ENCODE peak calls at places on chromosomes 5 and 9, in seven cellular contexts. Q is AG04450, O is mammary epithelial cell, Y is mucosa of descending colon, G is K562, H is tibial nerve, L is spleen. T is an unnamed sample. For H3K9me3, the result is how much of the 10 kb centered on the place peaks cover.

GRCh38 chr5:8907168-8907868 is 638.6 kb downstream of the SEMA5A start:
- DNase-seq in O (peak), H (no peak), G (no peak), Y (no peak), L (no peak), Q (peak), T (no peak)

GRCh38 chr9:27310582-27310981 is 13.6 kb upstream of the EQTN start:
- DNase-seq in L (no peak), G (no peak), O (no peak), Q (no peak), H (no peak), Y (no peak), T (no peak)

GRCh38 chr9:76654575-76654974 is 109.7 kb upstream of the PCA3 start:
- DNase-seq in Q (peak), G (no peak), O (peak), L (no peak), Y (no peak), H (no peak), T (no peak)

GRCh38 chr9:116475201-116475600 is 211.9 kb upstream of the TRIM32 start:
- DNase-seq in L (no peak), H (no peak), G (peak), Q (no peak), O (peak), Y (no peak), T (no peak)

GRCh38 chr5:177519463-177520235 is 2.9 kb upstream of the DDX41 start:
- DNase-seq in G (no peak), L (peak), Q (no peak), Y (no peak), H (no peak), O (no peak), T (no peak)

GRCh38 chr5:24606974-24607373 is 37.8 kb downstream of the CDH10 start:
- DNase-seq in L (no peak), O (no peak), H (no peak), Q (no peak), Y (no peak), G (no peak), T (no peak)

GRCh38 chr5:91301459-91301858 is 81.7 kb downstream of the ARRDC3 start:
- DNase-seq in O (no peak), H (no peak), Y (no peak), Q (no peak), L (no peak), G (no peak), T (no peak)

GRCh38 chr9:78314953-78315870 is 18.3 kb downstream of the PSAT1 start:
- DNase-seq in O (no peak), Y (no peak), Q (no peak), L (no peak), H (no peak), G (no peak), T (no peak)

GRCh38 chr9:129595323-129595741 is 25.6 kb downstream of the C9orf50 start:
- DNase-seq in L (no peak), Q (no peak), O (no peak), G (no peak), Y (no peak), H (no peak), T (no peak)

GRCh38 chr5:10854526-10855277 is 93.7 kb upstream of the DAP start:
- DNase-seq in L (no peak), H (peak), O (peak), Q (no peak), Y (no peak), G (no peak), T (no peak)

GRCh38 chr9:137318976-137319375 is 16.9 kb upstream of the NRARP start:
- DNase-seq in Y (peak), H (no peak), G (peak), O (no peak), L (peak), Q (no peak), T (peak)

GRCh38 chr5:72555871-72556270 is 48.7 kb upstream of the ZNF366 start:
- DNase-seq in Y (no peak), Q (no peak), L (no peak), H (no peak), G (no peak), O (no peak), T (no peak)

GRCh38 chr9:21096901-21097255 is 19.1 kb upstream of the IFNB1 start:
- DNase-seq in L (no peak), Y (no peak), H (no peak), O (no peak), G (no peak), Q (no peak), T (no peak)

GRCh38 chr9:37422289-37423104 is at the start of gene GRHPR:
- DNase-seq in G (peak), Y (peak), H (peak), L (peak), O (peak), Q (no peak), T (peak)

GRCh38 chr5:91318727-91319126 is 64.4 kb downstream of the ARRDC3 start:
- DNase-seq in G (no peak), L (no peak), O (no peak), Y (no peak), H (no peak), Q (no peak), T (no peak)

GRCh38 chr5:154138701-154139100 is 51.8 kb upstream of the GALNT10 start:
- DNase-seq in G (no peak), O (no peak), Y (no peak), H (no peak), L (no peak), Q (no peak), T (peak)

DNA sequence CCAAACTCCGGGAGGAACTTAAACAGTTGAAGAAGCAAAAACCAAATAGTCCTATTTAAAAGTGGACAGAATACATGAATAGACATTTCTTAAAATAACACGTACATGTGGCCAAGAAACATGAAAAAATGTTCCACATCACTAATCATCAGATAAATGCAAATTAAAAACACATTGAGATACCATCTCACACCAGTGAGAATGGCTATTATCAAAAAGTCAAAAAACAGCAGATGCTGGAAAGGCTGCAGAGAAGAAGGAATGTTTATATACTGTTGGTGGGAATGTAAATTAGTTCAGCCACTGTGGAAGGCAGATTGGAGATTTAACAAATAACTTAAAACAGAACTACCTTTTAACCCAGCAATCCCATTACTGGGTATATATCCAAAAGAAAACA is 283.0 kb upstream of the IZUMO3 start:
- DNase-seq in O (no peak), Q (no peak), G (no peak), H (no peak), L (no peak), Y (no peak), T (no peak)
- TF ChIP-seq CTCF in O (no peak), Q (no peak), G (no peak), H (no peak), L (no peak), Y (no peak), T (no peak)

GRCh38 chr9:96771124-96771523 is 6.8 kb downstream of the ZNF510 start:
- DNase-seq in O (no peak), Q (no peak), G (no peak), H (no peak), L (no peak), Y (no peak), T (no peak)

GRCh38 chr9:96766199-96766598 is 11.7 kb downstream of the ZNF510 start:
- DNase-seq in O (no peak), H (no peak), L (no peak), Y (no peak), G (no peak), Q (no peak), T (no peak)

GRCh38 chr9:96769989-96770388 is 7.9 kb downstream of the ZNF510 start:
- DNase-seq in G (no peak), L (no peak), H (no peak), O (no peak), Q (no peak), Y (no peak), T (no peak)
- H3K9me3 ChIP-seq in G (under half), L (half or more), H (under half), O (under half), Q (under half), Y (half or more), T (half or more)

GRCh38 chr9:18825775-18826174 is 207.2 kb downstream of the SAXO1 start:
- DNase-seq in G (no peak), O (no peak), H (no peak), L (no peak), Q (no peak), Y (no peak), T (no peak)

GRCh38 chr9:18829066-18829465 is 203.9 kb downstream of the SAXO1 start:
- DNase-seq in H (no peak), G (no peak), Q (no peak), L (no peak), O (no peak), Y (no peak), T (no peak)

GRCh38 chr9:18822850-18823249 is 210.2 kb downstream of the SAXO1 start:
- DNase-seq in Q (no peak), G (no peak), Y (no peak), O (no peak), L (no peak), H (no peak), T (no peak)

GRCh38 chr9:18824095-18824666 is 208.8 kb downstream of the SAXO1 start:
- DNase-seq in L (no peak), Y (no peak), O (peak), Q (no peak), G (no peak), H (no peak), T (no peak)

DNA sequence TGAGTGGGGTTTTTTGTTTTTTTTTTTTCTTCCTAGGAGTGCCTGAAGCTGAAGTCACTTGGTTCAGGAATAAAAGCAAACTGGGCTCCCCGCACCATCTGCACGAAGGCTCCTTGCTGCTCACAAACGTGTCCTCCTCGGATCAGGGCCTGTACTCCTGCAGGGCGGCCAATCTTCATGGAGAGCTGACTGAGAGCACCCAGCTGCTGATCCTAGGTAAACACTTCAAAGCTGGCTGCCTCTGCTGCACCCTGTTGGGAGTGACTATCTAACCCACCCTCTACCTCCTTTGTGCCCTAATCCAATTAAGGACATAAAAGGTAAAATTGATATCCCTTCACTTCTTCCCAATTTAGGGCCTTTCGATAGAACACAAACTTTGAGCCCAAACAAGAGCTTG is 206.8 kb downstream of the SAXO1 start:
- DNase-seq in O (no peak), G (no peak), L (no peak), Y (no peak), Q (no peak), H (no peak), T (no peak)
- TF ChIP-seq CTCF in O (no peak), G (no peak), L (no peak), Y (no peak), Q (no peak), H (no peak), T (no peak)

DNA sequence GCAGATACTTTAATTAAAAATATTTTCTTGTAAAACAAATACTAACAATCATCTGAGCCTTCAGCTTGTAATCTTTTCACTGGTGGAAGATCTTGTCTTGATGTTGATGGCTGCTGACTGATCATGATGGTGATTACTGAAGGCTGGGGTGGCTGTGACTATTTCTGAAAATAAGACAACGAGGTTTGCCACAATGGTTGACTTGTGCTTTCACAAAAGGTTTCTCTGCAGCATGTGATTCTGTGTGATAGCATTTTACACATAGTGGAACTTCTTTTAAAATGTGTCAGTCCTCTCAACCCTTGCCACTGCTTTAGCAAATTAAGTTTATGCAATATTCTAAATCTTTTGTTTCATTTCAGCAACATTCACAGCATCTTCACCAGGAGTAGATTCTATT is 461.0 kb downstream of the CCDC171 start:
- DNase-seq in Q (no peak), L (no peak), H (no peak), O (no peak), G (no peak), Y (no peak), T (no peak)
- H3K9me3 ChIP-seq in Q (under half), L (under half), H (under half), O (under half), G (under half), Y (under half), T (under half)

DNA sequence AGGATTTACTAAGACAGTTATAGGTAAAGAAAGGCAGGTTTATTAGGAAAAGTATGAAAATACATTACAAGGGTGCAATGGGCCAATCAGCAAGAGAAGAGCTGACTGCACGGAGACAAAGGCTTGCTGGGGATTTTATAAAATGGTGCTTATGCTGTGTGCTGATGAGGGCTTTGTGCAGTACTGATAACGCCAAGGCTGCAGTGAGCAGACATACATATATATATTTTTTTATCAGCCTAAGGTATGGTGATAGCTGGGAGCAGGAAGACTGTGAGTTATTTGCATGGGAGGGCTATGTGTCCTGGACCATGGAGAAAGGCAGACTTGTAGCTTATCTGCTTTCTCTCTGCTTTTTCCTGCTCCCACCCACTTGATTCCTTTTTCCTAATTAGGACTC is 208.1 kb upstream of the ACTBL2 start:
- DNase-seq in Y (no peak), L (no peak), Q (no peak), H (no peak), G (no peak), O (no peak), T (no peak)
- TF ChIP-seq CTCF in Y (no peak), L (no peak), Q (no peak), H (no peak), G (no peak), O (no peak), T (no peak)

DNA sequence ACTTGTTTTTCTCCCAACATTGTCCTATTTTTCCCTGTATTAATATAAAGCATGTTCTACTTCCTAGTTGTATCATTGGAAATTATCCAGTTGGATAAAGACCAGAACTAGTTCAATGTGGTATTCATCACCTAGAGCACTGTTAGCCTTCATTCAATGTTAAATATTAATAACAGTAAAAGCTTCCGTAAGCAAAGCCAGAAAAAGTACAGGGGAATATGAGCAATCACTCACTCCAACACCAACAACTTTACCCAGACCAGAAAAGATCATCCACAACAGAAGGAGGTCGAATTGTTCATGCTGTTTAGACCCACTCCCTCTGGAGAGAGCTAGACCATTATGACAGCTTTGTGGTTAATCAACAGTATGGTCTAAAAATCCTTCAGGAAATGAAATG is 728.4 kb downstream of the MAT2B start:
- DNase-seq in Q (no peak), O (no peak), G (no peak), L (no peak), Y (no peak), H (no peak), T (no peak)
- H3K9me3 ChIP-seq in Q (under half), O (under half), G (under half), L (under half), Y (under half), H (under half), T (under half)

T was measured in heart right ventricle.